ENCODE peak calls at places on chromosomes 3 and 15, in six cellular contexts. J, U, B, D, O and P are unnamed samples.

GRCh38 chr15:71916834-71917233 is 106.5 kb downstream of the NR2E3 start:
- DNase-seq in J (no peak), B (no peak), O (peak), D (no peak), U (no peak), P (peak)

GRCh38 chr3:112546216-112546759 is 15.5 kb downstream of the ATG3 start:
- DNase-seq in O (no peak), J (no peak), B (no peak), U (no peak), D (no peak), P (no peak)

GRCh38 chr3:122961146-122961545 is 66.4 kb downstream of the SEMA5B start:
- DNase-seq in O (no peak), J (no peak), U (no peak), B (no peak), D (no peak), P (no peak)

GRCh38 chr3:157151627-157152026 is 8.3 kb downstream of the CCNL1 start:
- DNase-seq in D (no peak), U (no peak), B (no peak), O (no peak), J (no peak), P (no peak)

GRCh38 chr3:184322731-184323487 is 8.5 kb downstream of the EIF4G1 start:
- DNase-seq in B (no peak), D (no peak), O (peak), U (no peak), J (no peak), P (no peak)

GRCh38 chr3:140432176-140432753 is 245.6 kb upstream of the TRIM42 start:
- DNase-seq in U (no peak), J (peak), D (no peak), B (no peak), O (peak), P (no peak)

GRCh38 chr15:65595960-65596359 is 15.0 kb downstream of the INTS14 start:
- DNase-seq in U (no peak), O (peak), B (peak), D (peak), J (no peak), P (no peak)

GRCh38 chr15:57321485-57321884 is 54.8 kb upstream of the CGNL1 start:
- DNase-seq in B (no peak), J (no peak), U (no peak), O (no peak), D (no peak), P (no peak)

GRCh38 chr3:169085827-169086226 is 577.7 kb downstream of the MECOM start:
- DNase-seq in B (no peak), D (no peak), O (no peak), U (no peak), J (no peak), P (peak)

GRCh38 chr15:82021992-82022391 is 23.8 kb downstream of the MEX3B start:
- DNase-seq in J (no peak), O (peak), D (peak), U (no peak), B (no peak), P (peak)

GRCh38 chr3:112931737-112932521 is 43.0 kb downstream of the CD200R1 start:
- DNase-seq in B (no peak), O (no peak), J (no peak), D (no peak), U (no peak), P (no peak)

GRCh38 chr3:78875431-78875830 is 892.4 kb downstream of the ROBO1 start:
- DNase-seq in U (no peak), O (no peak), D (no peak), J (no peak), B (no peak), P (no peak)

GRCh38 chr3:131007782-131008181 is 18.8 kb downstream of the ASTE1 start:
- DNase-seq in J (no peak), B (no peak), D (no peak), U (no peak), O (no peak), P (no peak)

GRCh38 chr3:83928903-83929302 is 1029.9 kb upstream of the CADM2 start:
- DNase-seq in J (no peak), D (no peak), U (no peak), B (no peak), O (no peak), P (no peak)

GRCh38 chr15:89114974-89115373 is 26.7 kb downstream of the ABHD2 start:
- DNase-seq in U (no peak), D (no peak), B (no peak), O (peak), J (no peak), P (no peak)

GRCh38 chr3:79326642-79327041 is 441.2 kb downstream of the ROBO1 start:
- DNase-seq in U (no peak), O (no peak), B (no peak), J (no peak), D (no peak), P (no peak)

GRCh38 chr3:21876742-21877141 is 125.7 kb upstream of the ZNF385D start:
- DNase-seq in J (no peak), B (no peak), O (no peak), D (no peak), U (no peak), P (no peak)

GRCh38 chr3:187746479-187747335 is 1.4 kb upstream of the BCL6 start:
- DNase-seq in J (no peak), O (no peak), B (no peak), D (peak), U (no peak), P (no peak)

DNA sequence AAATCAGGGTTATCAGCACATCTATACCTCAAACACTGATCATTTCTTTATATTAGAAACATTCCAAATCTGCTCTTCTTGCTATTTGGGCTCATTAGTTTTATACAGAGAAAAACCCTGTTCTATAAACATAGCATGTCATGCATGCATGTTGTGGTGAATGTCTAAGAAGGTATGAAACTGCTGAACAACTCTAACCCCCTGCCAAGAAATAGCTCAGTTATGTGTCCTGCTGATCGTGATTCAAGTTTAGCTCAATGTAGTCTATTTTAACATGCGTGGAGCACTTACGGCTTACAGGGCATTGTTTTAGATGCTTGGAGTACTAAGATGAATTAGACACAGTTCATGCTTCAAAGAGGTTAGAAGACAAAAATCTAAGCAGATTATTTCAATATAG is 35.8 kb downstream of the MYH15 start:
- DNase-seq in D (no peak), O (no peak), J (no peak), U (no peak), B (no peak), P (no peak)
- TF ChIP-seq JUND in D (no peak), O (no peak), J (no peak), U (no peak), B (no peak), P (no peak)

GRCh38 chr3:194879126-194879887 is 193.6 kb downstream of the FAM43A start:
- DNase-seq in J (peak), B (no peak), U (no peak), D (no peak), O (no peak), P (no peak)
- TF ChIP-seq JUND in J (no peak), B (no peak), U (no peak), D (no peak), O (no peak), P (no peak)

DNA sequence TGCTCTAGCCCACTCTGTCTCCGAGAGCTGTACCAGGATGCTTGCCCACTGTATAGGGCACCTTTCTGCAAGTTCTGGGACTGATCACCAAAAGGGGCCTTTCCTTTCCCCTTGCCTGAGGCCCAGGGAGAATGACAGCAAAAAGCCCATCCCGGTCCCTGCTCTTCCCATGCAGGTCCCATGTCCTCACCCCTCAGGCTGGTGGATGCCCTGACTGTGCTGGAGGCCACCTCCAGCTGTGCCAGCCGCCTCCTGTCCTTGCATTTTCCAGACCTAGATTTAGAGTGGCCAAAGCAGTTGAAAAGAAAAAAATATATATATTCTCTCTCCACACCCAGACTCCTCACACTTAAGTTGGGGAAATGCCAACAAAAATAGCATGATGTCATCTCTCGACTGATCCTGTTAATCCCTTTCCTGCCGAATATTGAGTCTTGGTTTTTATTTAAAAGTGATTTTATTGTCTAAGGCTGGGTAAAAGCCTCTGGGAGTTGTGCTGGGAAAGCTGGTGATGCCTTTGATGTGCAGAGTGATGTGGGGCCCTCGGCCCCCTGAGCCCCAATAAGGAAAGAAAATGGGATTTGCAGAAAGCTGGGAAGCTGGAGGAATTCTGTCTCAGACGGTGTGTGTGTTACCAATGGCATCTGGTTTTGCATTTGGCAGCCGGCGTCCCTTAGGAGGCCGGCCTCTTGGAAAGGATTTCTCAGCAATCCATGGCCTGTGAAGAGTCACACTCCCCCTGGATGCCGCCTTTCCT is 29.3 kb upstream of the TPM1 start:
- DNase-seq in O (no peak), J (no peak), U (no peak), D (no peak), B (no peak), P (no peak)
- TF ChIP-seq JUND in O (peak), J (no peak), U (no peak), D (no peak), B (no peak), P (no peak)

GRCh38 chr3:126353694-126354321 is 3.4 kb downstream of the KLF15 start:
- DNase-seq in O (no peak), B (peak), D (no peak), J (no peak), U (no peak), P (no peak)
- TF ChIP-seq JUND in O (no peak), B (no peak), D (no peak), J (no peak), U (no peak), P (no peak)

DNA sequence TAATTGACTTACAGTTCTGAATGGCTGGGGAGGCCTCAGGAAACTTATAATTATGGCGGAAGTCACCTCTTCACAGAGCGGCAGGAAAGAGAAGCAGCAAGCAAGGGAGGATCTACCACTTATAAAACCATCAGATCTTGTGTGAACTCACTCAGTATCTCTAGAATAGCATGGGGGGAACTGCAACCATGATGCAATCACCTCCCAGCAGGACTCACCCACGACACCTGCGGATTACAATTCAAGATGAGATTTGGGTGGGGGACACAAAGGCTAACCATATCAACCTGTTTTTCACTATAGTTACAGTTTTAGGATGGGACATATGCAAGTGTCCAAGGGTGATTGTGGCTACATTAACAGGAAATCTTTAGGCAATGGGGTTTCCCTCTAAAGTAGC is 453.7 kb downstream of the OTOL1 start:
- DNase-seq in J (no peak), D (no peak), B (no peak), O (no peak), U (no peak), P (no peak)
- TF ChIP-seq JUND in J (no peak), D (no peak), B (no peak), O (no peak), U (no peak), P (no peak)

DNA sequence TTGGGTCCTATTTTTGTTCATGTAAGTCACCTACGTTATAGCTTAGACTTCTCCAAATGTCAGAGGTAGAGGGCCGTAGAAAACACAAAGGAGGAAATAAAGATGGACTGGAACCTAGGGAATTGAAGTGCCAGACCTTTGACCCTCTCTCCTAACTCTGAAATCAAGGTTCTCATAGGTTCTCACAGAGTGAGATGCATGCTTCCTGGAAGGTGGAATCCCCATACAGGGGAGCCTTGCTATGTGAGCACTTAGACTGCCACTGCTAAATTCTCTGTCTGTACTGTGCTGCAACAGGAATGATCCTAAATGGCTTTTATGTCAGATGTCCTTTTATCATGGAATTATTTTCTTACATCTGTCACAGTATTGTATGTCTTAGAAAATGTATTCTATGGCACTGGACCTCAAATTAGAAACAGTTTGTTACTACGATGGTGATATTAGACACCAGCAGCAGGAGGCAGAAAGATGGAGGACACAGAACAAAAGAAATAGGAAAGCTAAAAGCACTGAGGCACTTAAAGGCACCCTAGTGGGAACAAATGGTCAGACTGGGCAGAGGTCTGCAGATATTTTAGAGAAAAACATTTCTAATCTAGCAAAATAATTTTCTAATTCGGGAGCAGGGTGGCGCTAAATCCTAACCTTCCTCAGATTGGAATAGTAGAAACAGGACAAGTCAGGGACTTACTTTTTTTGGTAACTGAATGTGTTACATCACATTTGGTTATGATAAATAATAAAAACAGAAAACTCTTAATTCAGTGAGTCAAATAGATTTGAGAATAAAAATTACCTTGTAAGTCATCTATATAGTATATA is 60.2 kb upstream of the CDAN1 start:
- DNase-seq in B (no peak), O (no peak), U (no peak), J (no peak), D (no peak), P (no peak)
- TF ChIP-seq JUND in B (no peak), O (no peak), U (no peak), J (no peak), D (no peak), P (no peak)

GRCh38 chr3:103085465-103085864 is 650.6 kb downstream of the ZPLD1 start:
- DNase-seq in B (peak), D (no peak), U (peak), O (no peak), J (no peak), P (no peak)
- TF ChIP-seq JUND in B (no peak), D (no peak), U (no peak), O (no peak), J (no peak), P (no peak)

GRCh38 chr3:190486908-190487607 is 26.8 kb upstream of the IL1RAP start:
- DNase-seq in B (no peak), D (no peak), J (no peak), U (no peak), O (no peak), P (no peak)
- TF ChIP-seq JUND in B (no peak), D (no peak), J (no peak), U (no peak), O (no peak), P (no peak)